ENCODE peak calls at places on chromosome 9, in four cellular contexts. Q is HL-60, O is K562, V is GM12878. H is an unnamed sample.

GRCh38 chr9:132162764-132163456 is 1.1 kb downstream of the NTNG2 start:
- DNase-seq in Q (no peak), O (no peak), V (no peak), H (no peak)

GRCh38 chr9:4548796-4549725 is 58.8 kb downstream of the SLC1A1 start:
- DNase-seq in Q (no peak), O (peak), V (no peak), H (no peak)

GRCh38 chr9:134619456-134619982 is 22.1 kb upstream of the COL5A1 start:
- DNase-seq in Q (no peak), O (no peak), V (no peak), H (no peak)

GRCh38 chr9:9920425-9920824 is 692.4 kb downstream of the PTPRD start:
- DNase-seq in Q (no peak), O (no peak), V (no peak), H (no peak)

GRCh38 chr9:110255064-110255416 is 1.3 kb downstream of the TXN start:
- DNase-seq in Q (no peak), O (no peak), V (no peak), H (no peak)

GRCh38 chr9:106535439-106535838 is 327.5 kb upstream of the ZNF462 start:
- DNase-seq in Q (no peak), O (no peak), V (no peak), H (no peak)

GRCh38 chr9:37897665-37898064 is 6.3 kb downstream of the SLC25A51 start:
- DNase-seq in Q (no peak), O (peak), V (no peak), H (no peak)

GRCh38 chr9:81683214-81683613 is 6.1 kb downstream of the TLE1 start:
- DNase-seq in Q (no peak), O (no peak), V (no peak), H (no peak)

GRCh38 chr9:16619341-16619740 is 251.1 kb downstream of the BNC2 start:
- DNase-seq in Q (no peak), O (no peak), V (no peak), H (no peak)

GRCh38 chr9:137025120-137025966 is 2.7 kb downstream of the ABCA2 start:
- DNase-seq in Q (no peak), O (no peak), V (no peak), H (no peak)

GRCh38 chr9:114371986-114372917 is 15.5 kb downstream of the AKNA start:
- DNase-seq in Q (peak), O (no peak), V (no peak), H (no peak)

GRCh38 chr9:4243113-4243512 is 56.8 kb downstream of the GLIS3 start:
- DNase-seq in Q (no peak), O (no peak), V (no peak), H (no peak)

GRCh38 chr9:75664597-75664996 is 225.9 kb upstream of the PCSK5 start:
- DNase-seq in Q (no peak), O (no peak), V (no peak), H (no peak)

GRCh38 chr9:98142182-98142924 is 23.3 kb upstream of the TRIM14 start:
- DNase-seq in Q (no peak), O (no peak), V (no peak), H (no peak)

GRCh38 chr9:136726631-136727191 is 14.3 kb downstream of the DIPK1B start:
- DNase-seq in Q (peak), O (no peak), V (peak), H (peak)

GRCh38 chr9:93427655-93428379 is 23.7 kb upstream of the FAM120A start:
- DNase-seq in Q (no peak), O (no peak), V (no peak), H (no peak)

GRCh38 chr9:129489838-129490582 is 130.9 kb downstream of the C9orf50 start:
- DNase-seq in Q (no peak), O (peak), V (no peak), H (no peak)

GRCh38 chr9:90839183-90839582 is 37.6 kb downstream of the SYK start:
- DNase-seq in Q (no peak), O (no peak), V (no peak), H (no peak)
- TF ChIP-seq SPI1 in Q (no peak), O (no peak), V (peak), H (peak)

DNA sequence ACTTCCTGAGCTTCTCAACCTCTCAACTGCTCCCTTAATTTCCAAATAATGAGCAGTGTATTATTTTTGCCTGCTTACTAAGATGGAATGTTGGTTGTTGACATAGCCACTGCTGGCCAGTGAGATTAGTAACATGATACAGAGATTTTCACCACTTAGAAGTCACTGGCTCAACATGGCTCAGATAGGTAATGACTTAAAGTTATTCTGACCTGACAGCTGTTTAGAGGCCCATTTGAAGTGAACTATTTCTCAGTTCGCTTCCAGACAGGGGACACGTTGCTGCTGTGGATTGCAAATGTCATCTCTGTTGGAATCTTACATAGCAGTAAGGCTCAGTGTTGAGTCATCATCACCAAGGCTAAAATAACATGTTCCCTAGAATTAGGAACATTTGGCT is 490.2 kb downstream of the TLE4 start:
- DNase-seq in Q (no peak), O (no peak), V (no peak), H (no peak)
- TF ChIP-seq SPI1 in Q (no peak), O (no peak), V (no peak), H (no peak)

GRCh38 chr9:122248448-122248865 is 16.2 kb downstream of the RBM18 start:
- DNase-seq in Q (no peak), O (no peak), V (no peak), H (no peak)
- TF ChIP-seq SPI1 in Q (no peak), O (no peak), V (no peak), H (no peak)

GRCh38 chr9:120018550-120018949 is 561.4 kb downstream of the CDK5RAP2 start:
- DNase-seq in Q (no peak), O (no peak), V (no peak), H (no peak)

GRCh38 chr9:120014751-120015235 is 565.2 kb downstream of the CDK5RAP2 start:
- DNase-seq in Q (no peak), O (no peak), V (no peak), H (no peak)

GRCh38 chr9:120017971-120018370 is 562.0 kb downstream of the CDK5RAP2 start:
- DNase-seq in Q (no peak), O (no peak), V (no peak), H (no peak)

DNA sequence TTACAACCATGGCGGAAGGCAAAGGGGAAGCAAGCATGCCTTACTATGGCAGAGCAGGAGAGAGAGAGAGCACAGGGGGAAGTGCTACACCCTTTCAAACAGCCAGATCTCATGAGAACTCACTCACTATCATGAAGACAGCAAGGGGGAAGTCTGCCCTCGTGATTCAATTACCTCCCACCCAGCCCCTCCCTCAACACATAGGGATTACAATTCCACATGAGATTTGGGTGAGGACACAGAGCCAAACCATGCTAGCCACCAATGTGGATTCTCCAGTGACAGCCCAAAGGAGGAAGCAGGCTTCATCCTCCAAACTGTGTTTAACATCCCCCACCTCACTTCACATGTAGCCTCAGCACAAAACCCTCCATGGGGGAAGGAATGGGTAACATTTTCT is 563.7 kb downstream of the CDK5RAP2 start:
- DNase-seq in Q (peak), O (no peak), V (no peak), H (no peak)
- TF ChIP-seq SPI1 in Q (no peak), O (no peak), V (no peak), H (no peak)

H was measured in GM12891.